ENCODE peak calls at places on chromosomes 7 and 10, in four cellular contexts. One of them, this sample, is unnamed.

GRCh38 chr10:44574596-44575480 is 189.9 kb upstream of the CXCL12 start:
- DNase-seq in Peyer's patch: no peak
- DNase-seq in A549: no peak
- DNase-seq in body of pancreas: no peak
- DNase-seq in this sample: no peak

GRCh38 chr10:99844433-99844955 is 62.1 kb downstream of the ABCC2 start:
- DNase-seq in Peyer's patch: no peak
- DNase-seq in A549: no peak
- DNase-seq in body of pancreas: no peak
- DNase-seq in this sample: no peak

GRCh38 chr10:6918305-6918704 is 338.2 kb upstream of the PRKCQ start:
- DNase-seq in Peyer's patch: no peak
- DNase-seq in A549: peak; percentile 30
- DNase-seq in body of pancreas: peak; percentile 34
- DNase-seq in this sample: peak; percentile 67

GRCh38 chr7:1108264-1108920 is 20.5 kb downstream of the GPER1 start:
- DNase-seq in Peyer's patch: no peak
- DNase-seq in A549: no peak
- DNase-seq in body of pancreas: no peak
- DNase-seq in this sample: no peak

GRCh38 chr7:112199672-112200071 is 6.5 kb downstream of the DOCK4 start:
- DNase-seq in Peyer's patch: no peak
- DNase-seq in A549: no peak
- DNase-seq in body of pancreas: no peak
- DNase-seq in this sample: no peak

GRCh38 chr7:140159487-140159886 is 17.3 kb downstream of the KDM7A start:
- DNase-seq in Peyer's patch: no peak
- DNase-seq in A549: no peak
- DNase-seq in body of pancreas: no peak
- DNase-seq in this sample: no peak

GRCh38 chr10:68861253-68861652 is 33.9 kb downstream of the STOX1 start:
- DNase-seq in Peyer's patch: no peak
- DNase-seq in A549: peak; percentile 11
- DNase-seq in body of pancreas: no peak
- DNase-seq in this sample: peak; percentile 36

GRCh38 chr10:8444630-8445029 is 390.1 kb downstream of the GATA3 start:
- DNase-seq in Peyer's patch: no peak
- DNase-seq in A549: no peak
- DNase-seq in body of pancreas: no peak
- DNase-seq in this sample: peak; percentile 54

GRCh38 chr7:139066315-139066714 is 30.5 kb upstream of the ZC3HAV1L start:
- DNase-seq in Peyer's patch: no peak
- DNase-seq in A549: no peak
- DNase-seq in body of pancreas: no peak
- DNase-seq in this sample: no peak

GRCh38 chr7:41640487-41640886 is 62.4 kb downstream of the INHBA start:
- DNase-seq in Peyer's patch: no peak
- DNase-seq in A549: no peak
- DNase-seq in body of pancreas: no peak
- DNase-seq in this sample: no peak

GRCh38 chr7:101299511-101300464 is 21.8 kb downstream of the IFT22 start:
- DNase-seq in Peyer's patch: no peak
- DNase-seq in A549: no peak
- DNase-seq in body of pancreas: no peak
- DNase-seq in this sample: peak; percentile 64

GRCh38 chr10:29757551-29758297 is 123.0 kb upstream of the SVIL start:
- DNase-seq in Peyer's patch: no peak
- DNase-seq in A549: peak; percentile 19
- DNase-seq in body of pancreas: peak; percentile 54
- DNase-seq in this sample: no peak

GRCh38 chr7:2072042-2072441 is 160.7 kb downstream of the MAD1L1 start:
- DNase-seq in Peyer's patch: no peak
- DNase-seq in A549: no peak
- DNase-seq in body of pancreas: no peak
- DNase-seq in this sample: no peak

GRCh38 chr10:692682-693351 is 3.3 kb upstream of the DIP2C start:
- DNase-seq in Peyer's patch: no peak
- DNase-seq in A549: no peak
- DNase-seq in body of pancreas: no peak
- DNase-seq in this sample: no peak

GRCh38 chr10:116771101-116771705 is 28.8 kb upstream of the HSPA12A start:
- DNase-seq in Peyer's patch: no peak
- DNase-seq in A549: peak; percentile 68
- DNase-seq in body of pancreas: peak; percentile 66
- DNase-seq in this sample: peak; percentile 12

GRCh38 chr7:143361552-143362125 is 874 bp downstream of the FAM131B start:
- DNase-seq in Peyer's patch: no peak
- DNase-seq in A549: no peak
- DNase-seq in body of pancreas: no peak
- DNase-seq in this sample: peak; percentile 69

GRCh38 chr7:123674399-123675091 is 18.9 kb downstream of the LMOD2 start:
- DNase-seq in Peyer's patch: no peak
- DNase-seq in A549: no peak
- DNase-seq in body of pancreas: no peak
- DNase-seq in this sample: no peak

GRCh38 chr7:45984386-45985295 is 63.6 kb upstream of the IGFBP3 start:
- DNase-seq in Peyer's patch: no peak
- DNase-seq in A549: peak; percentile 44
- DNase-seq in body of pancreas: peak; percentile 21
- DNase-seq in this sample: no peak

GRCh38 chr7:101308245-101309085 is 13.1 kb downstream of the IFT22 start:
- DNase-seq in Peyer's patch: peak; percentile 81
- DNase-seq in A549: peak; percentile 89
- DNase-seq in body of pancreas: peak; percentile 91
- DNase-seq in this sample: peak; percentile 95

GRCh38 chr10:5159126-5159525 is 25.8 kb downstream of the AKR1C8 start:
- DNase-seq in Peyer's patch: no peak
- DNase-seq in A549: no peak
- DNase-seq in body of pancreas: no peak
- DNase-seq in this sample: no peak

GRCh38 chr7:42774436-42774835 is 137.4 kb downstream of the C7orf25 start:
- DNase-seq in Peyer's patch: no peak
- DNase-seq in A549: no peak
- DNase-seq in body of pancreas: no peak
- DNase-seq in this sample: no peak

GRCh38 chr10:62554632-62555199 is 180.5 kb downstream of the ZNF365 start:
- DNase-seq in Peyer's patch: no peak
- DNase-seq in A549: peak; percentile 55
- DNase-seq in body of pancreas: peak; percentile 20
- DNase-seq in this sample: peak; percentile 77

GRCh38 chr7:91267558-91267955 is 3.3 kb downstream of the FZD1 start:
- DNase-seq in Peyer's patch: no peak
- DNase-seq in A549: no peak
- DNase-seq in body of pancreas: no peak
- DNase-seq in this sample: no peak

GRCh38 chr7:1925349-1925748 is 255.3 kb downstream of the ELFN1 start:
- DNase-seq in Peyer's patch: no peak
- DNase-seq in A549: peak; percentile 16
- DNase-seq in body of pancreas: no peak
- DNase-seq in this sample: peak; percentile 56

GRCh38 chr7:37100735-37101331 is 347.8 kb downstream of the ELMO1 start:
- DNase-seq in Peyer's patch: no peak
- DNase-seq in A549: no peak
- DNase-seq in body of pancreas: peak; percentile 32
- DNase-seq in this sample: no peak

GRCh38 chr10:1293636-1294440 is 237.7 kb downstream of the WDR37 start:
- DNase-seq in Peyer's patch: no peak
- DNase-seq in A549: no peak
- DNase-seq in body of pancreas: no peak
- DNase-seq in this sample: peak; percentile 38

GRCh38 chr10:64394744-64395143 is 873.5 kb downstream of the REEP3 start:
- DNase-seq in Peyer's patch: no peak
- DNase-seq in A549: no peak
- DNase-seq in body of pancreas: no peak
- DNase-seq in this sample: no peak

GRCh38 chr7:22651036-22651435 is 76.0 kb upstream of the IL6 start:
- DNase-seq in Peyer's patch: no peak
- DNase-seq in A549: no peak
- DNase-seq in body of pancreas: no peak
- DNase-seq in this sample: no peak

GRCh38 chr10:22475857-22476600 is 130.7 kb downstream of the SPAG6 start:
- DNase-seq in Peyer's patch: no peak
- DNase-seq in A549: peak; percentile 7
- DNase-seq in body of pancreas: no peak
- DNase-seq in this sample: peak; percentile 71

DNA sequence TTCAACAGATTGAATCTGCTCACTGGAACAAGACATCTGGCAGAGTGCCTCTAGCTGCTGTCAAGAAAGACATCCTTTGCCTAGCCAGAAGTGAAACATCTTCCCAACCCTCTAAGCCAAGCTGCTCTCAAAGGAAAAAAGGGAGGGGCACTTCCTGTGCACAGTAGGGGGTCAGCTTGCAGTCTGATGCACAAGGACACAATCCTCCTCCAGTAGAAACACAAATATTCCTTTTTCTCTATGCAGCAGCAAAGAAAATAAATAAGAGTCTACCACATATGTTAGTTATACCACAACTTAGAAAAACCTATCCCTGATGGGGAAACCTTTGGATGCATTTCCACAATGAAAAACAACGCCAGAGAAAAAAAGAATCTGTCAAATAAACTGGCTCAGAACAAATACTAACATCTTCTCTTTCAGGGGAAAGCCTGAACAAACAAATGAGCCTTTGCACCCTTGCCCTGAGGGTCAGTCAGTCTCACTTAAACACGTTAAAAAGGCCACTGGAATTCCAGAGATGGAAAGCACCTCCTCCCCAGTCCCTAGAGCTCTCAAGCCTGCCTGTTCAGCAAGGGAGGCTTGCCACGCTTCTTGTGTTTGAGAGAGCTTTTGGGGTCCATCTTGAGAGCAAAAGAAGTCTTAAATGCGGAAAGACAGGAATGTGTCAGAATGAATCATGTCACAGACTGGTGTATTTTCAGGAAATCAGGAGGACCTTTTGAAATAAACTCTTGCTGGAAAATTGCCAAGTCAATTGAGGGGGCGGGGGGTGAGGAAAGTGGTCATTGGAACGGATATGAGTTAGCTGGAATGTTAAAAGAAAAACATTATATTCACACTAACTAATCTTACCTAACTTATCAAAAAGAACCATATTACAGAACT is 7.5 kb downstream of the LAMB1 start:
- DNase-seq in Peyer's patch: no peak
- DNase-seq in A549: peak; percentile 74
- DNase-seq in body of pancreas: no peak
- DNase-seq in this sample: peak; percentile 85
- H3K27ac ChIP-seq in Peyer's patch: no peak overlapping the region
- H3K27ac ChIP-seq in A549: peak overlapping the region; percentile 64
- H3K27ac ChIP-seq in body of pancreas: no peak overlapping the region
- H3K27ac ChIP-seq in this sample: peak overlapping the region; percentile 65

DNA sequence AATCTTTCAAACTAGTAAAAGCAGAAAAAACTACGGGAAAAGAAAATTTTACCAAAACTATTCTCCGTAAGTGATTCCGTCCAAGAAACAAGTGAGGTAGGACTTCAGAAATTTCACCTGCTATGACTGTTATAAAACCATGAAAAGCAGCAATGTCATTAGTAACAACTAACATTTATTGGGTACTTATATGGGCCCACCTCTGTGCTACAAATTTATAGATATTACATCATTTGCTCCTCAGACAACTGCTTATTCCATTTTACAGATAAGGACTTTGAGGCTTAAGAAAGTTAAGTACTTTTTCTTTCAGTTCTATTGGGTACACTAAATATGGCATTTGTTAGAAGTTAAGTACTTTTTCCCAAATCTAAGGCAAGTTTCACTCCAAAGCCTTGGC is 36.3 kb downstream of the HACD1 start:
- DNase-seq in Peyer's patch: no peak
- DNase-seq in A549: no peak
- DNase-seq in body of pancreas: no peak
- DNase-seq in this sample: no peak
- H3K27ac ChIP-seq in Peyer's patch: no peak overlapping the region
- H3K27ac ChIP-seq in A549: no peak overlapping the region
- H3K27ac ChIP-seq in body of pancreas: no peak overlapping the region
- H3K27ac ChIP-seq in this sample: no peak overlapping the region

GRCh38 chr10:60283397-60283796 is 106.3 kb downstream of the ANK3 start:
- DNase-seq in Peyer's patch: no peak
- DNase-seq in A549: peak; percentile 24
- DNase-seq in body of pancreas: no peak
- DNase-seq in this sample: no peak
- H3K27ac ChIP-seq in Peyer's patch: no peak overlapping the region
- H3K27ac ChIP-seq in A549: peak overlapping the region; percentile 46
- H3K27ac ChIP-seq in body of pancreas: no peak overlapping the region
- H3K27ac ChIP-seq in this sample: no peak overlapping the region

GRCh38 chr10:71750986-71751385 is 22.3 kb downstream of the VSIR start:
- DNase-seq in Peyer's patch: no peak
- DNase-seq in A549: no peak
- DNase-seq in body of pancreas: no peak
- DNase-seq in this sample: no peak

GRCh38 chr10:71751515-71752224 is 21.6 kb downstream of the VSIR start:
- DNase-seq in Peyer's patch: no peak
- DNase-seq in A549: no peak
- DNase-seq in body of pancreas: no peak
- DNase-seq in this sample: no peak

GRCh38 chr10:71748671-71749191 is 24.6 kb downstream of the VSIR start:
- DNase-seq in Peyer's patch: peak; percentile 76
- DNase-seq in A549: no peak
- DNase-seq in body of pancreas: peak; percentile 81
- DNase-seq in this sample: no peak

GRCh38 chr10:71749396-71749795 is 23.9 kb downstream of the VSIR start:
- DNase-seq in Peyer's patch: no peak
- DNase-seq in A549: no peak
- DNase-seq in body of pancreas: no peak
- DNase-seq in this sample: no peak

GRCh38 chr10:71750124-71750841 is 23.0 kb downstream of the VSIR start:
- DNase-seq in Peyer's patch: no peak
- DNase-seq in A549: no peak
- DNase-seq in body of pancreas: peak; percentile 44
- DNase-seq in this sample: no peak
- H3K27ac ChIP-seq in Peyer's patch: peak overlapping the region; percentile 93
- H3K27ac ChIP-seq in A549: no peak overlapping the region
- H3K27ac ChIP-seq in body of pancreas: no peak overlapping the region
- H3K27ac ChIP-seq in this sample: no peak overlapping the region

GRCh38 chr7:25259487-25260243 is 31.4 kb upstream of the NPVF start:
- DNase-seq in Peyer's patch: no peak
- DNase-seq in A549: peak; percentile 76
- DNase-seq in body of pancreas: peak; percentile 84
- DNase-seq in this sample: peak; percentile 95
- H3K27ac ChIP-seq in Peyer's patch: no peak overlapping the region
- H3K27ac ChIP-seq in A549: no peak overlapping the region
- H3K27ac ChIP-seq in body of pancreas: no peak overlapping the region
- H3K27ac ChIP-seq in this sample: no peak overlapping the region

This sample was measured in GM23338.